ENCODE peak calls at places on chromosomes 6 and 20, in five cellular contexts. W is GM12865, J is AG09309, N is glutamatergic neuron, Q is B cell. Z is an unnamed sample.

GRCh38 chr6:135537782-135538301 is 40.3 kb upstream of the AHI1 start:
- DNase-seq in W (no peak), J (peak), Q (no peak), N (no peak), Z (peak)

GRCh38 chr6:43171284-43172126 is 436 bp downstream of the SRF start:
- DNase-seq in J (no peak), W (no peak), Q (no peak), N (peak), Z (peak)

GRCh38 chr20:51217347-51218045 is 194.6 kb upstream of the KCNG1 start:
- DNase-seq in W (no peak), J (no peak), Q (no peak), N (no peak), Z (no peak)

GRCh38 chr6:26172496-26172958 is 85.3 kb downstream of the HFE start:
- DNase-seq in N (no peak), Q (peak), W (peak), J (no peak), Z (peak)

GRCh38 chr20:48686238-48687096 is 141.3 kb downstream of the PREX1 start:
- DNase-seq in J (peak), N (no peak), Q (no peak), W (no peak), Z (no peak)

GRCh38 chr20:32019156-32019510 is 8.9 kb downstream of the CCM2L start:
- DNase-seq in W (no peak), Q (no peak), N (no peak), J (no peak), Z (no peak)

GRCh38 chr20:56736285-56736857 is 107.3 kb downstream of the TFAP2C start:
- DNase-seq in Q (no peak), J (no peak), N (no peak), W (no peak), Z (no peak)

GRCh38 chr6:149032599-149033405 is 284.7 kb upstream of the TAB2 start:
- DNase-seq in N (no peak), J (peak), Q (no peak), W (peak), Z (peak)

GRCh38 chr6:19983374-19983773 is 146.2 kb downstream of the ID4 start:
- DNase-seq in W (no peak), J (no peak), N (no peak), Q (no peak), Z (no peak)
- TF ChIP-seq CTCF in W (no peak), J (no peak), N (no peak), Q (no peak), Z (no peak)

GRCh38 chr6:16168858-16169257 is 40.0 kb downstream of the MYLIP start:
- DNase-seq in Q (no peak), N (no peak), J (no peak), W (peak), Z (peak)
- TF ChIP-seq CTCF in Q (peak), N (no peak), J (peak), W (peak), Z (peak)

DNA sequence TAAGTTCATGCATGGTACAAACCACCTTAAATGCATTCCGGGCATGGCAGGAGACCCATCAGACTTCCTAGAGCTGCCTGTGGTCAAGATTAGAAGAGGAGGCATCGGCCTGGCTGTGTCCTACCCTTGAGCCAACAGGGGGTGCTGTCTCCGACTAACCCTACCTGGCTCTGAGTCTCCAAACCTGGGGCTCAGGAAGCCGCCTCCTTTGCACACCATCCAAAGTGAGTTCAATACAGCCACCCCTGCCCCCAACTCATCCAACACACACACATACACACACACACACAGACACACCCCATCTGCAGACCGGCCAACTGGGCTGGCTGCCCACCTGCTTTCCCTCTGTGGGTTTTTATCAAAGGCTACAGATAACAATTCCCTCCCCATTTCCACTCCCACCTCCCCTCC is 77.0 kb downstream of the JPH2 start:
- DNase-seq in W (no peak), J (no peak), Q (no peak), N (no peak), Z (no peak)
- TF ChIP-seq CTCF in W (peak), J (peak), Q (no peak), N (no peak), Z (no peak)

GRCh38 chr6:3335169-3335568 is 76.4 kb downstream of the PSMG4 start:
- DNase-seq in N (no peak), J (no peak), Q (no peak), W (no peak), Z (no peak)

GRCh38 chr6:3340358-3340798 is 81.6 kb downstream of the PSMG4 start:
- DNase-seq in J (no peak), N (no peak), Q (no peak), W (no peak), Z (no peak)

GRCh38 chr6:3336859-3337515 is 78.2 kb downstream of the PSMG4 start:
- DNase-seq in Q (no peak), W (no peak), N (no peak), J (no peak), Z (no peak)

GRCh38 chr6:3336066-3336786 is 77.5 kb downstream of the PSMG4 start:
- DNase-seq in W (no peak), N (no peak), Q (no peak), J (no peak), Z (no peak)

DNA sequence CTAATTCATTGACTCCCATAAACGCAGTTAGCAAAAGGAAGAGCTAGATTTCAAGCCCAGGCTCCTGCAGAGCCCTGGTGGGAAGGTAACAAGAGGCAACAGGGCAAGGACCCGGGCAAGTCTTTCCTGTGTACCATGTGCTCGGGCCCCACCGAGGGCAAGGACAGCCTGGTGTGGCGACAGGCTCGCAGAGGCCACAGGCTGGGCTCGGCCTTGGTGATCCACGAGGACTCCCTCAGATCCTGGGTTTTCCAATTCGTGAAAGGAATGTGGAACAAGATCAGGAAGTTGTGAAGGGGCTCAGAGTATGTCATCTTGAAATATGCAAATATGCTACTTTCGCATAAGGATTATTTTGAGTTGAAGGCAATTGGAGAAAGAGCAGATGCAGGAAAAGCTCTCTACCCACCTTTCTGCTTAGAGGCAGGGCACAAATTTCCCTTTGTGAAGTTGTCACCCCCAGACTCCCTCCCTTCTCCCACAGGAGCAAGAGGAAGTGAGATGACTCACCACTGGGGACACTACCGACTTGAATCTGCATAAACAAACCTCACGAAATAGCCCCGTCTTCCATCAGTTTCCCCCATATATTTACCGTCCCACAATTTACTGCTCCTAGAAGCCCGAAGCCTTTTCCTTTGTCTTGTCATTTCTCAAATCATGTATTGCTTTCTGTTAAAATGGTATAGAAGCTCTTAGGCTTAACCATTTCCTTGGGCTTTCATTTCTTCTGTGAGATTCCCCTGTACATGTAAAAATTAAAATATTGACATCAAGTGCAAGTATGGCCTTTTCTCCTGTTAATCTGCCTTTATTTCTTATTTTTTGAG is 79.0 kb downstream of the PSMG4 start:
- DNase-seq in W (peak), N (no peak), Q (peak), J (no peak), Z (no peak)
- TF ChIP-seq CTCF in W (no peak), N (no peak), Q (no peak), J (no peak), Z (no peak)

GRCh38 chr20:6765469-6766058 is 1.9 kb upstream of the BMP2 start:
- DNase-seq in W (peak), N (no peak), Q (no peak), J (peak), Z (peak)
- TF ChIP-seq CTCF in W (peak), N (peak), Q (peak), J (peak), Z (peak)

DNA sequence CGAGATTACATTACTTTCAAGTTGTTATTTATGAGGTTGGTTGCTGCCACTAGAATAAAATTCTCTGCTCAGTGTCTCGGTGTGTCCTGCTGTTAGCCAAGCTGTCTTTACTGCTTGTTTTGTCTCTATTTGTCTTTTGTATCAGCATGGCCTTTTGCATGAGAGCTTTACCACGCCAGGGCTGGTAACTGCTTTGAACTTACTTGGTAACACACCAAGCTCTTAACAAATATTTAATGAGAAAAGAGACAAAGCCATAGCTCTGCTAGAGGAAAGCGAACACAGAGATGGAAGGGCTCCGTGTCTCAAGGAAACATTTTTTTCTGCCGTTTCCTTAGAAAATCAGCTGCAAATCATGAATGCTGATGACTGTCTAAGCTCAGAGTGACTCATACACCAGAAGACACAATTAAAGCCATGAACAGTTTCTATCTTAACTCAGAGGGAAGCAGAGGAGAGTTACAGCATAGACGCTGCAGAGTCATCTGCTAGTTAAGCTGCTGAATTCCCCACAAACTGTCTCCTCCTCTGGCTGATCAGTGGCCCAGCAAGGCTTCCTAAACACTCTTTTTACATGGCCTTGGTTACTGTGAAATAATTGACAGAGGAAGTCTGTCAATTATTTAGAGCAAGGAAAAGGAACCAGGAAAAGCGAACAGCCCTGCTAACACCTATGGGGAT is 44.8 kb downstream of the AGPAT4 start:
- DNase-seq in N (no peak), J (peak), Q (no peak), W (peak), Z (no peak)
- TF ChIP-seq CTCF in N (no peak), J (no peak), Q (no peak), W (no peak), Z (no peak)

GRCh38 chr20:9359561-9360308 is 154.7 kb upstream of the LAMP5 start:
- DNase-seq in Q (no peak), J (peak), W (peak), N (peak), Z (peak)
- TF ChIP-seq CTCF in Q (no peak), J (peak), W (peak), N (peak), Z (no peak)

GRCh38 chr6:93917216-93917615 is 497.9 kb upstream of the EPHA7 start:
- DNase-seq in W (no peak), J (no peak), Q (no peak), N (no peak), Z (no peak)
- TF ChIP-seq CTCF in W (no peak), J (no peak), Q (no peak), N (no peak), Z (no peak)

DNA sequence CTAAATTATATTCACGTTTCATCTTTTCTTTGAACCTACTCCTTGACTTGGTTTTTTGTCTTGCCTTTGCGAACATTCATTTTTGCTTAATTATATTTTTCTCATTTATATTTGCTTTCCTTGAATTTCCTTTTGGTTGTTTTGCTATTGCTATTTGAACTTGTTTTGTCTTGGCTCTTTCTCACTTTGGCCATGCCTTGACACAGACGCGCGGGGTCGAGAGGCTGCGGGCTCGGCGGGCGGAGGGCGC is 7.1 kb upstream of the TMEM14A start:
- DNase-seq in N (no peak), Q (no peak), W (no peak), J (no peak), Z (no peak)
- TF ChIP-seq CTCF in N (peak), Q (peak), W (no peak), J (no peak), Z (no peak)

Z was measured in activated CD8-positive, alpha-beta T cell treated with anti-CD3 and anti-CD28 coated beads for 36 hours.